ENCODE peak calls at places on chromosomes 4 and X, in five cellular contexts. Y, M, D, E and I are unnamed samples. For H3K9me3, H3K36me3 and H3K4me1, the result is how much of the 10 kb centered on the place peaks cover.

GRCh38 chrX:150547511-150548115 is 20.8 kb upstream of the MTM1 start:
- DNase-seq in Y (peak), M (peak), E (peak), D (peak), I (no peak)

GRCh38 chr4:6546681-6547447 is 28.1 kb upstream of the MAN2B2 start:
- DNase-seq in E (no peak), Y (peak), M (no peak), D (no peak), I (peak)

GRCh38 chr4:11914406-11914805 is 485.7 kb upstream of the HS3ST1 start:
- DNase-seq in Y (no peak), M (no peak), E (no peak), D (no peak), I (no peak)

GRCh38 chrX:19886888-19887531 is 390 bp downstream of the SH3KBP1 start:
- DNase-seq in E (peak), D (peak), Y (peak), M (peak), I (peak)

GRCh38 chr4:3803475-3803847 is 37.3 kb downstream of the ADRA2C start:
- DNase-seq in M (no peak), E (no peak), Y (no peak), D (no peak), I (no peak)

GRCh38 chr4:76156635-76157034 is 8.4 kb upstream of the NUP54 start:
- DNase-seq in D (no peak), Y (no peak), M (no peak), E (no peak), I (no peak)

GRCh38 chrX:8887004-8887403 is 85.8 kb upstream of the FAM9A start:
- DNase-seq in D (no peak), E (no peak), M (no peak), Y (no peak), I (no peak)

GRCh38 chr4:40536032-40536431 is 93.6 kb downstream of the RBM47 start:
- DNase-seq in E (no peak), M (no peak), D (no peak), Y (peak), I (no peak)

GRCh38 chr4:169268951-169269781 is 1.6 kb downstream of the SH3RF1 start:
- DNase-seq in D (no peak), M (no peak), E (no peak), Y (peak), I (no peak)

GRCh38 chr4:94344457-94344856 is 1.8 kb upstream of the HPGDS start:
- DNase-seq in M (no peak), D (no peak), Y (no peak), E (no peak), I (no peak)

GRCh38 chr4:140213116-140213515 is 59.1 kb upstream of the MAML3 start:
- DNase-seq in D (no peak), M (no peak), E (no peak), Y (peak), I (no peak)

GRCh38 chr4:158817562-158818370 is 48.9 kb downstream of the FNIP2 start:
- DNase-seq in D (no peak), E (no peak), M (no peak), Y (no peak), I (no peak)

GRCh38 chr4:1515763-1516162 is 109.5 kb upstream of the NKX1-1 start:
- DNase-seq in D (no peak), E (peak), M (no peak), Y (no peak), I (no peak)

GRCh38 chr4:2484169-2484568 is 15.3 kb downstream of the RNF4 start:
- DNase-seq in D (no peak), M (no peak), E (no peak), Y (no peak), I (no peak)

GRCh38 chrX:8273451-8273894 is 102.4 kb upstream of the VCX2 start:
- DNase-seq in Y (no peak), D (no peak), M (no peak), E (no peak), I (no peak)

GRCh38 chr4:82785248-82786003 is 13.2 kb downstream of the SCD5 start:
- DNase-seq in E (no peak), M (no peak), D (no peak), Y (no peak), I (no peak)

GRCh38 chr4:153115322-153116100 is 88.7 kb upstream of the TRIM2 start:
- DNase-seq in E (no peak), D (no peak), Y (peak), M (no peak), I (peak)

DNA sequence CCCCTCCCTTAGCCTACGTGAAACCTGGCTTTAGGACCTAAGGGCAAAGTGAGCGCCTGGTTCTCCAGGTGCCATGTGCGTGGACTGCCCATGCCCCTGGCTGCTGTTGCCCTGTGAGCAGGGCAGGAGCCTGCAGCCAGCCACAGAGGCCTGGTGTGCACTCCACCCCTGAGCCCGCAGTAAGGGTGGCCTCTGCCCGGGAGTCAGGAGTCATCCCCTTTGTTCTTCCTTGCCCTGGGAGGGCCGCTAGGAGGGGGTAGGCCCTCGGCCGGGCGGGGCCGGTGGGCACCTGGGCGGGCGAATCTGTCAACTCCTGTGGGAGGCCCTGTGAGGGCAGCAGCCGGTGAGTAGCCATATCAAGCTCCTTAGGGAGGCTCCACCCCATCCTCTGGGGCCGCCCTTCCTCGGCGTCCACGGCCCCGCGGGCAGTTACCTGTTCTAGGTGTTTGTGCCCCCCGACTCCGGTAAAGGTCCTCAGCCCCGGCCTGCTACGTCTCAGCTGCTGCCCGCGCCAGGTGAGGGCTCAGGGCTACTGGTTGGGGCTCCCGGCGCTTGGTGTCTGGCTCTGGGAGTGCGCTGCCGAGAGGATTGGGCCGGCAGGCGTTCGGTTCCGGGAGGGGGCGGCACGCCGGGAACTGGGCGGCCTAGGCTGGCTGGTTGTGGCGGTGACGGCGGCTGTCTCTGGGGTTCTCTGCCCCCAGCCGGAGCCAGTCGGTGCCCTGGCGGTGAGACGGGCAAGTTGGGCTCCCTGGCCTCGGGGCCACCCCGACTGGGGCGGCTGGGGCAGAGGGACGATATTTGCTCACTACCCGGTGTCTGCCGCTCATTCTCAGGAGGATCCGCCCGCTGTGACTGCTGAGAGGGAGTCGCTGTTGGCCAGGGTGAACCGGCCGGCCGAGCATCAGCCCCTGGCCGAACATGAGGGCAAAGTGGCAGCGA is 1060.2 kb downstream of the TECRL start:
- DNase-seq in Y (no peak), M (no peak), D (no peak), E (peak), I (no peak)
- H3K9me3 ChIP-seq in Y (under half), M (under half), D (half or more), E (half or more), I (under half)

GRCh38 chr4:112647785-112648184 is 10.8 kb downstream of the LARP7 start:
- DNase-seq in M (no peak), D (no peak), E (no peak), Y (no peak), I (no peak)

GRCh38 chr4:112650332-112650731 is 13.4 kb downstream of the LARP7 start:
- DNase-seq in M (no peak), E (no peak), D (no peak), Y (no peak), I (no peak)

GRCh38 chr4:112646632-112647537 is 9.9 kb downstream of the LARP7 start:
- DNase-seq in D (no peak), E (no peak), Y (no peak), M (no peak), I (no peak)

GRCh38 chr4:112648263-112649054 is 11.5 kb downstream of the LARP7 start:
- DNase-seq in M (no peak), Y (no peak), E (no peak), D (no peak), I (no peak)

GRCh38 chr4:112649055-112649408 is 12.1 kb downstream of the LARP7 start:
- DNase-seq in E (no peak), M (no peak), Y (no peak), D (no peak), I (no peak)
- H3K36me3 ChIP-seq in E (half or more), M (half or more), Y (under half), D (half or more), I (under half)

GRCh38 chrX:130895299-130895698 is 7.7 kb downstream of the ENOX2 start:
- DNase-seq in M (no peak), Y (no peak), D (no peak), E (no peak), I (no peak)
- H3K4me1 ChIP-seq in M (under half), Y (under half), D (under half), E (under half), I (under half)

DNA sequence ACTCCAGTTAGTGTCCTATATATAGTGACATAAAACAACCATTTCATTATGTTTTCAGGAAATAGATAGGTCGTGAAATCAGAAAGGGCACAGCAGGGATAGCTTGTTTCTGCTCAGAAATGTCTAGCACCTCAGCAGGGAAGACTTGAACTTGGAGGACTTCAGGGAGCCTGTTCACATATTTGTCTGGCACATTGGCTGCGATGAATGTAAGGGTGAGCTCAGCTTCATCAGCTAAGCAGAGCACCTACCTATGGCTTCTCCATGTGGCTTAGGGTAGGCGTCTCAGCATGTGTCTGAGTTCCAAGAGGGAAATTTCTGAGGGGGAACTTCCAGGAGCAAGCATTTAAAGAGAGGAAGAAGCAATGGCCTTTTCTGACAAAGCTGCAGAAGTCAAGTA is 126.2 kb downstream of the PCDH10 start:
- DNase-seq in M (no peak), E (no peak), Y (no peak), D (no peak), I (no peak)
- H3K9me3 ChIP-seq in M (under half), E (under half), Y (under half), D (under half), I (under half)

GRCh38 chr4:175811171-175811570 is 893 bp downstream of the GPM6A start:
- DNase-seq in D (no peak), M (no peak), E (no peak), Y (no peak), I (no peak)
- H3K36me3 ChIP-seq in D (under half), M (under half), E (under half), Y (under half), I (under half)

DNA sequence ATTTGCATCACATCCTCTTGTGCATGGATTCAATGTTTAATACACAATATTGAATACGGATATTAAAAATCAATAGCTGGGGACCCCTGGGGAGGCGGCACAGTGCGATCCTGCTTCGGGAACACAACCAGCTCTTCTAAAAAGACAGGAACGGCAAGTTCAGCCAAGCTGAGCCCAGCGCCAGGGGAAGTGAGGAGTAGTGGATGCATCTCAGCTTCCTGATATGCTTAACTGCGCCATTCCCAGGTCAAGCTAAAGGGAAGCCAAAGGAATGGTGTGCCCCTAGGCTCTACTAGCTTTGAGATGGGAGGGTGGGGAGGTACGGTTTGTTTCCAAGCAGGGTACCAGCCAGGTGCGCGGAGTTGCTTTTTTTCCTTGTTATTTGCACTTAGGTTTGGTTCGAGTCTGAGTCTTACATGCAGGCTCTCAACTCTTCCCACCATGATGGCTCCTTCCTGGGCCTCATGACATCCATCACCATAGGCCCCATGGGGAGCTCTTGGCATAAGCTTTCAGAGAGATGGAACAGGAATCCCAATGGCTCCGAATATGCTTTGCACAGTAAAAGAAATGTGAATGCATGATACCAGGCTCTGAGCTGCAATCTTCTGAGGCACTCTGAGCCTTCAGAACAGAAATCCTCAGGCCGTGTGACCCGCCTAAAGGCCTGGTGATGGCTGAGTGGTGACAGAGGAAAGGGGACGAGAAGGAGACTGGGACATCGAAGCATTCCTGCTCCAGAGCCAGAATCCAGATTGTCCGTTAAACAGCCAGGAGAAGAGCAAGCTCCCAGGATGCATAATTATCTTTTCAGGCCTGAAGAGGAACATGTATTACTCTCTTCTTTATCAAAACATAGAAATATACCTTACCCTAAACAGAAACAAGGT is 51.8 kb upstream of the BCOR start:
- DNase-seq in E (no peak), Y (no peak), D (no peak), M (no peak), I (no peak)
- H3K4me1 ChIP-seq in E (half or more), Y (under half), D (half or more), M (half or more), I (under half)

GRCh38 chrX:44265559-44265958 is 77.9 kb downstream of the EFHC2 start:
- DNase-seq in E (no peak), Y (no peak), D (no peak), M (no peak), I (peak)

GRCh38 chrX:44264936-44265335 is 78.5 kb downstream of the EFHC2 start:
- DNase-seq in M (no peak), Y (no peak), E (no peak), D (no peak), I (peak)

GRCh38 chrX:44267116-44267515 is 76.4 kb downstream of the EFHC2 start:
- DNase-seq in M (no peak), E (no peak), Y (no peak), D (no peak), I (no peak)

DNA sequence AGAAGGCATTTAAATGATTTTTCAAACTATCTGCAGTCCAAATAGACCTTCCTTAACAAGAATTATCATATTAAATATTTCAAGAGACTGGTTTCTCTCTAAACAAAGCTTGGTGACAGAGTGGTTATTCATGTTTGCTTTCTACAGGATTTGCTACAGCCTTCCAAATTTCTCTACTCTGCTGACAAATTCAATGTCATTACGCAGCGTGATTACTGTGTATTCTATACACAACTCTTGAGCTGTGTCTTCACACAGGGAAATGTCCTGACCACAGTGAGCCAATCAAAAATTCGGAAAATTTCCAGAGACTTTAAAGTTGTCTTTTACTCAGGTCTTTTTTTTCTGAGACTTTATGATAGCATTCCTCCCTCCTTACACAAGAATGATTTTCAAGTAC is 75.6 kb downstream of the EFHC2 start:
- DNase-seq in D (no peak), Y (no peak), E (no peak), M (no peak), I (no peak)
- H3K9me3 ChIP-seq in D (under half), Y (under half), E (under half), M (under half), I (under half)

DNA sequence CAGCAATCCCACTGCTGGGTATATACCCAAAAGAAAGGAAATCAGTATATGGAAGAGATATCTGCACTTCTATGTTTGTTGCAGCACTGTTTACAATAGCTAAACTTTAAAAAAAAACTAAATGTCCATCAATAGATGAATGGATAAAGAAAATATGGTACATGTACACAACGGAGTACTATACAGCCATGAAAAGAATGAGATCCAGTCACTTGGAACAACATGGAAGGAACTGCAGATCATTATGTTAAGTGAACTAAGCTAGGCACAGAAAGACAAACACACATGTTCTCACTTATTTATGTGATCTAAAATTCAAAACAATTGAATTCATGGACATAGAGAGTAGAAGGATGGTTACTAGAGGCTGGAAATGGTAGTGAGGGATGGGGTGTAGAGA is 400.7 kb downstream of the ZNF674 start:
- DNase-seq in M (no peak), E (no peak), D (no peak), Y (no peak), I (no peak)
- H3K36me3 ChIP-seq in M (under half), E (under half), D (under half), Y (under half), I (under half)

GRCh38 chr4:139077567-139078355 is 62.2 kb downstream of the NOCT start:
- DNase-seq in Y (no peak), D (no peak), E (no peak), M (no peak), I (no peak)
- H3K4me1 ChIP-seq in Y (under half), D (half or more), E (half or more), M (under half), I (half or more)